ENCODE peak calls at places on chromosomes 6 and 20, in seven cellular contexts. C is breast epithelium, J is transverse colon, O is HCT116, G is testis, A is esophagus squamous epithelium, N is A549. Q is an unnamed sample. For H3K4me1, the result is how much of the 10 kb centered on the place peaks cover.

GRCh38 chr6:139764498-139764986 is 390.1 kb upstream of the CITED2 start:
- DNase-seq in C (no peak), J (no peak), O (peak), G (no peak), A (no peak), N (peak), Q (no peak)

GRCh38 chr6:86331889-86332288 is 605.4 kb upstream of the HTR1E start:
- DNase-seq in C (no peak), J (no peak), O (no peak), G (no peak), A (no peak), N (no peak), Q (peak)

GRCh38 chr6:132021552-132022375 is 70.6 kb upstream of the CCN2 start:
- DNase-seq in C (no peak), J (no peak), O (no peak), G (no peak), A (no peak), N (no peak), Q (no peak)

GRCh38 chr6:11164717-11165646 is 53.5 kb upstream of the ERVFRD-1 start:
- DNase-seq in C (no peak), J (no peak), O (no peak), G (no peak), A (no peak), N (no peak), Q (no peak)

GRCh38 chr20:58891076-58891685 is 38.7 kb downstream of the GNAS start:
- DNase-seq in C (peak), J (peak), O (no peak), G (peak), A (no peak), N (peak), Q (peak)

GRCh38 chr6:37279366-37280134 is 21.6 kb upstream of the TMEM217 start:
- DNase-seq in C (no peak), J (no peak), O (no peak), G (no peak), A (no peak), N (no peak), Q (no peak)

GRCh38 chr20:53643031-53643832 is 49.6 kb upstream of the ZNF217 start:
- DNase-seq in C (no peak), J (peak), O (peak), G (no peak), A (no peak), N (peak), Q (no peak)

GRCh38 chr20:1965520-1966278 is 28.2 kb downstream of the PDYN start:
- DNase-seq in C (no peak), J (peak), O (peak), G (peak), A (no peak), N (peak), Q (peak)

GRCh38 chr6:104460759-104461530 is 398.8 kb downstream of the HACE1 start:
- DNase-seq in C (no peak), J (no peak), O (no peak), G (no peak), A (no peak), N (no peak), Q (no peak)

GRCh38 chr20:23856226-23856625 is 23.3 kb downstream of the CST5 start:
- DNase-seq in C (no peak), J (no peak), O (no peak), G (no peak), A (no peak), N (no peak), Q (no peak)

GRCh38 chr6:148179786-148180185 is 162.9 kb upstream of the SASH1 start:
- DNase-seq in C (no peak), J (no peak), O (peak), G (peak), A (no peak), N (peak), Q (peak)

GRCh38 chr6:165059032-165059431 is 250.4 kb downstream of the C6orf118 start:
- DNase-seq in C (no peak), J (no peak), O (no peak), G (no peak), A (no peak), N (no peak), Q (no peak)

GRCh38 chr20:50957276-50957675 is 1.1 kb downstream of the DPM1 start:
- DNase-seq in C (no peak), J (no peak), O (no peak), G (no peak), A (no peak), N (peak), Q (no peak)

GRCh38 chr6:35258858-35259193 is 709 bp upstream of the ZNF76 start:
- DNase-seq in C (no peak), J (no peak), O (peak), G (peak), A (no peak), N (peak), Q (no peak)

GRCh38 chr20:25299801-25300200 is 51.9 kb downstream of the PYGB start:
- DNase-seq in C (no peak), J (peak), O (no peak), G (no peak), A (no peak), N (no peak), Q (no peak)

GRCh38 chr6:158869604-158870417 is 50.6 kb upstream of the EZR start:
- DNase-seq in C (peak), J (peak), O (peak), G (peak), A (peak), N (peak), Q (peak)

GRCh38 chr6:15504040-15504491 is 158.8 kb downstream of the DTNBP1 start:
- DNase-seq in C (peak), J (peak), O (no peak), G (peak), A (no peak), N (no peak), Q (peak)

GRCh38 chr6:148805767-148806166 is 58.9 kb downstream of the UST start:
- DNase-seq in C (no peak), J (no peak), O (no peak), G (no peak), A (no peak), N (no peak), Q (no peak)

GRCh38 chr20:3459881-3460307 is 10.9 kb upstream of the ATRN start:
- DNase-seq in C (no peak), J (no peak), O (no peak), G (no peak), A (no peak), N (no peak), Q (peak)

GRCh38 chr20:46131396-46131795 is 13.3 kb downstream of the CD40 start:
- DNase-seq in C (no peak), J (no peak), O (no peak), G (no peak), A (no peak), N (no peak), Q (no peak)

GRCh38 chr6:41939091-41939847 is 2.3 kb downstream of the CCND3 start:
- DNase-seq in C (no peak), J (peak), O (no peak), G (peak), A (no peak), N (no peak), Q (no peak)

GRCh38 chr6:159065091-159065490 is 20.3 kb upstream of the TAGAP start:
- DNase-seq in C (no peak), J (no peak), O (no peak), G (no peak), A (no peak), N (no peak), Q (no peak)

GRCh38 chr6:4775591-4776492 is at the start of gene CDYL:
- DNase-seq in C (peak), J (peak), O (peak), G (peak), A (peak), N (peak), Q (peak)

GRCh38 chr6:160996316-160996715 is 4.7 kb downstream of the MAP3K4 start:
- DNase-seq in C (no peak), J (no peak), O (no peak), G (no peak), A (no peak), N (no peak), Q (no peak)

GRCh38 chr6:514396-514973 is 122.9 kb downstream of the IRF4 start:
- DNase-seq in C (no peak), J (no peak), O (no peak), G (no peak), A (no peak), N (no peak), Q (no peak)

GRCh38 chr20:41149679-41150131 is 12.4 kb downstream of the PLCG1 start:
- DNase-seq in C (no peak), J (peak), O (peak), G (no peak), A (no peak), N (no peak), Q (no peak)

GRCh38 chr20:52749020-52749419 is 223.1 kb upstream of the TSHZ2 start:
- DNase-seq in C (no peak), J (no peak), O (no peak), G (no peak), A (no peak), N (no peak), Q (no peak)

GRCh38 chr6:20946037-20946436 is 411.8 kb downstream of the CDKAL1 start:
- DNase-seq in C (no peak), J (no peak), O (no peak), G (no peak), A (no peak), N (no peak), Q (no peak)

GRCh38 chr20:45892049-45892816 is 1.1 kb downstream of the CTSA start:
- DNase-seq in C (no peak), J (peak), O (no peak), G (peak), A (no peak), N (peak), Q (no peak)

GRCh38 chr6:136546321-136546720 is 3.9 kb downstream of the MAP7 start:
- DNase-seq in C (no peak), J (no peak), O (no peak), G (no peak), A (no peak), N (no peak), Q (no peak)

GRCh38 chr6:37667050-37667814 is 30.5 kb downstream of the MDGA1 start:
- DNase-seq in C (no peak), J (no peak), O (no peak), G (no peak), A (no peak), N (no peak), Q (no peak)

GRCh38 chr20:18527836-18528235 is 20.1 kb downstream of the SEC23B start:
- DNase-seq in C (no peak), J (no peak), O (no peak), G (no peak), A (no peak), N (no peak), Q (no peak)

GRCh38 chr6:96877151-96877550 is 20.5 kb downstream of the NDUFAF4 start:
- DNase-seq in C (no peak), J (no peak), O (no peak), G (no peak), A (no peak), N (no peak), Q (no peak)

GRCh38 chr6:56860466-56860865 is 94.4 kb upstream of the BEND6 start:
- DNase-seq in C (no peak), J (peak), O (peak), G (no peak), A (no peak), N (no peak), Q (no peak)

GRCh38 chr6:68186870-68187269 is 448.2 kb upstream of the ADGRB3 start:
- DNase-seq in C (no peak), J (no peak), O (no peak), G (no peak), A (no peak), N (no peak), Q (no peak)

GRCh38 chr20:742156-742555 is 26.1 kb downstream of the SLC52A3 start:
- DNase-seq in C (no peak), J (no peak), O (no peak), G (no peak), A (no peak), N (no peak), Q (no peak)

GRCh38 chr6:124055986-124056385 is 252.3 kb downstream of the NKAIN2 start:
- DNase-seq in C (no peak), J (no peak), O (no peak), G (no peak), A (no peak), N (no peak), Q (no peak)

GRCh38 chr6:7914991-7915789 is 4.6 kb upstream of the TXNDC5 start:
- DNase-seq in C (no peak), J (no peak), O (no peak), G (no peak), A (no peak), N (no peak), Q (peak)

GRCh38 chr20:43558412-43559146 is at the start of gene SGK2:
- DNase-seq in C (no peak), J (peak), O (no peak), G (peak), A (no peak), N (peak), Q (no peak)

GRCh38 chr20:38962044-38962897 is at the start of gene DHX35:
- DNase-seq in C (peak), J (peak), O (peak), G (peak), A (peak), N (peak), Q (peak)
- TF ChIP-seq POLR2A in C (no peak), J (peak), O (peak), G (no peak), A (peak), N (peak), Q (peak)

GRCh38 chr20:13929836-13930235 is 60.6 kb downstream of the SEL1L2 start:
- DNase-seq in C (no peak), J (no peak), O (no peak), G (no peak), A (no peak), N (no peak), Q (no peak)
- H3K4me1 ChIP-seq in C (under half), J (under half), O (under half), G (under half), A (under half), N (under half), Q (under half)

DNA sequence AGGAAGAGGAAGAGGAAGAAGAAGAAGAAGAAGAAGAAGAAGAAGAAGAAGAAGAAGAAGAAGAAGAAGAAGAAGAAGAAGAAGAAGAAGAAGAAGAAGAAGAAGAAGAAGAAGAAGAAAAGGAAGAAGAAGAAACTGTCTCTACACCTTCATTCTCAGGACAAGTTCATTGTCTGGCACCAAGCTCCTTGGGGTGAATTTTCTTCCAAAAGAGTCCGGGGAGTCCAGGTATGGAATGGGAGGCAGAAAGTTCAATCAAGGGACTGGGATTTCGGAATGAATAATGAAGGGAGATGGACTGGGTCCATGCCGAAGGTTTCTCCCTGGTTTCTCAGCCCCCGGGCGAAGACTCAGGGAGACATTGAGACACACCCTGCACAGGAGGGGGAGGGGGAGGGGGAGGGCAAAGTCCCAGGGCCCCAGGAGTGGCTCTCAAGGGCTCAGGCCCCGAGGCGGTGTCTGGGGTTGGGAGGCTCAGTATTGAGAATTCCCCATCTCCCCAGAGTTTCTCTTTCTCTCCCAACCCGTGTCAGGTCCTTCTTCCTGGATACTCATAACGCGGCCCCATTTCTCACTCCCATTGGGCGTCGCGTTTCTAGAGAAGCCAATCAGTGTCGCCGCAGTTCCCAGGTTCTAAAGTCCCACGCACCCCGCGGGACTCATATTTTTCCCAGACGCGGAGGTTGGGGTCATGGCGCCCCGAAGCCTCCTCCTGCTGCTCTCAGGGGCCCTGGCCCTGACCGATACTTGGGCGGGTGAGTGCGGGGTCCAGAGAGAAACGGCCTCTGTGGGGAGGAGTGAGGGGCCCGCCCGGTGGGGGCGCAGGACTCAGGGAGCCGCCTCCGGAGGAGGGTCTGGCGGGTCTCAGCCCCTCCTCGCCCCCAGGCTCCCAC is at the start of gene HLA-F:
- DNase-seq in C (peak), J (peak), O (peak), G (peak), A (no peak), N (peak), Q (peak)
- TF ChIP-seq POLR2A in C (peak), J (peak), O (no peak), G (no peak), A (peak), N (no peak), Q (peak)

GRCh38 chr20:48931527-48932374 is 10.2 kb downstream of the ARFGEF2 start:
- DNase-seq in C (no peak), J (no peak), O (no peak), G (no peak), A (no peak), N (no peak), Q (no peak)
- H3K4me1 ChIP-seq in C (under half), J (half or more), O (under half), G (under half), A (under half), N (under half), Q (half or more)

GRCh38 chr6:55182016-55182650 is 7.8 kb downstream of the HCRTR2 start:
- DNase-seq in C (no peak), J (no peak), O (no peak), G (no peak), A (no peak), N (no peak), Q (no peak)
- TF ChIP-seq POLR2A in C (no peak), J (no peak), O (no peak), G (no peak), A (no peak), N (no peak), Q (no peak)

GRCh38 chr6:45518321-45518720 is 140.6 kb upstream of the SUPT3H start:
- DNase-seq in C (no peak), J (no peak), O (no peak), G (no peak), A (no peak), N (no peak), Q (no peak)
- H3K4me1 ChIP-seq in C (under half), J (under half), O (under half), G (under half), A (under half), N (under half), Q (under half)